ENCODE peak calls at places on chromosome 7, in seven cellular contexts. R, D, S, K, G, T and F are unnamed samples.
A peak's percentile ranks its signal among the peaks of the same experiment; 100 is the strongest.

GRCh38 chr7:131145026-131145425 is 182.7 kb upstream of the MKLN1 start:
- DNase-seq in R (no peak), D (no peak), S (peak; percentile 27), K (no peak), G (no peak), T (no peak), F (no peak)

GRCh38 chr7:29563590-29564454 is at the start of gene PRR15:
- DNase-seq in R (no peak), D (no peak), S (peak; percentile 90), K (no peak), G (no peak), T (no peak), F (peak; percentile 40)

GRCh38 chr7:30252885-30253795 is 31.3 kb upstream of the ZNRF2 start:
- DNase-seq in R (peak; percentile 34), D (no peak), S (no peak), K (no peak), G (no peak), T (peak; percentile 80), F (no peak)

GRCh38 chr7:130301606-130302005 is 8.6 kb downstream of the CPA4 start:
- DNase-seq in R (no peak), D (no peak), S (no peak), K (no peak), G (no peak), T (no peak), F (no peak)

GRCh38 chr7:45212606-45213005 is 55.0 kb downstream of the RAMP3 start:
- DNase-seq in R (no peak), D (no peak), S (no peak), K (no peak), G (no peak), T (no peak), F (no peak)

GRCh38 chr7:27804139-27804538 is 64.2 kb downstream of the TAX1BP1 start:
- DNase-seq in R (no peak), D (no peak), S (no peak), K (no peak), G (no peak), T (no peak), F (no peak)

GRCh38 chr7:108012499-108013430 is 9.8 kb upstream of the LAMB1 start:
- DNase-seq in R (no peak), D (no peak), S (peak; percentile 54), K (no peak), G (no peak), T (no peak), F (no peak)

GRCh38 chr7:114789942-114790341 is 132.0 kb upstream of the MDFIC start:
- DNase-seq in R (no peak), D (no peak), S (no peak), K (peak; percentile 3), G (no peak), T (no peak), F (no peak)

GRCh38 chr7:150663802-150664494 is 21.6 kb upstream of the GIMAP2 start:
- DNase-seq in R (peak; percentile 13), D (no peak), S (no peak), K (no peak), G (peak; percentile 74), T (no peak), F (no peak)

GRCh38 chr7:25392571-25393338 is 164.5 kb upstream of the NPVF start:
- DNase-seq in R (no peak), D (no peak), S (no peak), K (no peak), G (no peak), T (no peak), F (no peak)

GRCh38 chr7:85479918-85480658 is 293.2 kb upstream of the SEMA3D start:
- DNase-seq in R (no peak), D (no peak), S (no peak), K (peak; percentile 77), G (no peak), T (no peak), F (no peak)

GRCh38 chr7:2355079-2356008 is 717 bp downstream of the EIF3B start:
- DNase-seq in R (no peak), D (peak; percentile 48), S (peak; percentile 31), K (no peak), G (peak; percentile 10), T (no peak), F (no peak)